ENCODE peak calls at places on chromosomes 2 and 18, in four cellular contexts. One of them, this sample, is unnamed.

GRCh38 chr2:132384491-132385186 is 32.0 kb upstream of the GPR39 start:
- DNase-seq in mesothelial cell of epicardium: no peak
- DNase-seq in CD8-positive, alpha-beta T cell: no peak
- DNase-seq in choroid plexus epithelial cell: no peak
- DNase-seq in this sample: no peak

GRCh38 chr2:28821295-28821958 is 10.8 kb downstream of the SPDYA start:
- DNase-seq in mesothelial cell of epicardium: no peak
- DNase-seq in CD8-positive, alpha-beta T cell: peak
- DNase-seq in choroid plexus epithelial cell: peak
- DNase-seq in this sample: peak

GRCh38 chr18:62329676-62330454 is 4.8 kb downstream of the TNFRSF11A start:
- DNase-seq in mesothelial cell of epicardium: no peak
- DNase-seq in CD8-positive, alpha-beta T cell: peak
- DNase-seq in choroid plexus epithelial cell: peak
- DNase-seq in this sample: no peak

GRCh38 chr2:23621616-23622015 is 236.6 kb downstream of the KLHL29 start:
- DNase-seq in mesothelial cell of epicardium: no peak
- DNase-seq in CD8-positive, alpha-beta T cell: no peak
- DNase-seq in choroid plexus epithelial cell: no peak
- DNase-seq in this sample: no peak

GRCh38 chr18:76518073-76518472 is 23.0 kb upstream of the ZNF516 start:
- DNase-seq in mesothelial cell of epicardium: no peak
- DNase-seq in CD8-positive, alpha-beta T cell: no peak
- DNase-seq in choroid plexus epithelial cell: peak
- DNase-seq in this sample: no peak

GRCh38 chr2:83369601-83370418 is 1089.3 kb downstream of the SUCLG1 start:
- DNase-seq in mesothelial cell of epicardium: no peak
- DNase-seq in CD8-positive, alpha-beta T cell: no peak
- DNase-seq in choroid plexus epithelial cell: no peak
- DNase-seq in this sample: no peak

GRCh38 chr18:73594749-73595148 is 552.9 kb downstream of the FBXO15 start:
- DNase-seq in mesothelial cell of epicardium: no peak
- DNase-seq in CD8-positive, alpha-beta T cell: no peak
- DNase-seq in choroid plexus epithelial cell: no peak
- DNase-seq in this sample: no peak

GRCh38 chr18:6521804-6522418 is 107.2 kb upstream of the L3MBTL4 start:
- DNase-seq in mesothelial cell of epicardium: no peak
- DNase-seq in CD8-positive, alpha-beta T cell: no peak
- DNase-seq in choroid plexus epithelial cell: peak
- DNase-seq in this sample: peak

GRCh38 chr2:71700041-71700879 is 246.9 kb downstream of the DYSF start:
- DNase-seq in mesothelial cell of epicardium: no peak
- DNase-seq in CD8-positive, alpha-beta T cell: no peak
- DNase-seq in choroid plexus epithelial cell: no peak
- DNase-seq in this sample: no peak

GRCh38 chr2:170822885-170823799 is 6.5 kb downstream of the GAD1 start:
- DNase-seq in mesothelial cell of epicardium: no peak
- DNase-seq in CD8-positive, alpha-beta T cell: no peak
- DNase-seq in choroid plexus epithelial cell: no peak
- DNase-seq in this sample: no peak

GRCh38 chr2:44246840-44247369 is 28.4 kb upstream of the SLC3A1 start:
- DNase-seq in mesothelial cell of epicardium: no peak
- DNase-seq in CD8-positive, alpha-beta T cell: no peak
- DNase-seq in choroid plexus epithelial cell: no peak
- DNase-seq in this sample: no peak

GRCh38 chr2:23760746-23761145 is 166.2 kb downstream of the ATAD2B start:
- DNase-seq in mesothelial cell of epicardium: no peak
- DNase-seq in CD8-positive, alpha-beta T cell: no peak
- DNase-seq in choroid plexus epithelial cell: peak
- DNase-seq in this sample: no peak

GRCh38 chr2:227853204-227853629 is 18.2 kb upstream of the DAW1 start:
- DNase-seq in mesothelial cell of epicardium: no peak
- DNase-seq in CD8-positive, alpha-beta T cell: no peak
- DNase-seq in choroid plexus epithelial cell: peak
- DNase-seq in this sample: no peak

GRCh38 chr2:150911766-150912280 is 349.8 kb downstream of the RBM43 start:
- DNase-seq in mesothelial cell of epicardium: no peak
- DNase-seq in CD8-positive, alpha-beta T cell: no peak
- DNase-seq in choroid plexus epithelial cell: peak
- DNase-seq in this sample: no peak

GRCh38 chr2:42128731-42129486 is 40.2 kb upstream of the EML4 start:
- DNase-seq in mesothelial cell of epicardium: no peak
- DNase-seq in CD8-positive, alpha-beta T cell: no peak
- DNase-seq in choroid plexus epithelial cell: peak
- DNase-seq in this sample: peak

DNA sequence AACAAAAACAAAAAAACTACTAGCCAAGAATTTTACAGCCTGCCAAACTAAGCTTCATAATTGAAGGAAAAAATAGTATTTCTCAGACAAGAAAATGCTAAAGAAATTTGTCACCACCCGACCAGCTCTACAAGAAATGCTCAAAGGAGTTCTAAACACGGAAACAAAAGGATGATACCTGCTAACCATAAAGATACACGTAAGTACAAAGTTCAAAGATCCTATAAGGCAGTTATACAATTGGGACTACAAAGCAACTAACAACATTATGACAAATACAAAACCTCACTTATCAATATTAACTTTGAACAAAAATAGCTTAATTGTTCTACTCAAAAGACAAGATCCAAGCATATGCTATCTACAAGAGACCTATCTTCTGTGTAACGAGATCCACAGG is 64.6 kb downstream of the TRAPPC8 start:
- DNase-seq in mesothelial cell of epicardium: no peak
- DNase-seq in CD8-positive, alpha-beta T cell: no peak
- DNase-seq in choroid plexus epithelial cell: no peak
- DNase-seq in this sample: no peak
- TF ChIP-seq CTCF in mesothelial cell of epicardium: no peak
- TF ChIP-seq CTCF in CD8-positive, alpha-beta T cell: no peak
- TF ChIP-seq CTCF in choroid plexus epithelial cell: no peak
- TF ChIP-seq CTCF in this sample: no peak

GRCh38 chr18:31506024-31506742 is 8.2 kb downstream of the DSG2 start:
- DNase-seq in mesothelial cell of epicardium: no peak
- DNase-seq in CD8-positive, alpha-beta T cell: no peak
- DNase-seq in choroid plexus epithelial cell: peak
- DNase-seq in this sample: no peak
- TF ChIP-seq CTCF in mesothelial cell of epicardium: no peak
- TF ChIP-seq CTCF in CD8-positive, alpha-beta T cell: no peak
- TF ChIP-seq CTCF in choroid plexus epithelial cell: peak
- TF ChIP-seq CTCF in this sample: no peak

DNA sequence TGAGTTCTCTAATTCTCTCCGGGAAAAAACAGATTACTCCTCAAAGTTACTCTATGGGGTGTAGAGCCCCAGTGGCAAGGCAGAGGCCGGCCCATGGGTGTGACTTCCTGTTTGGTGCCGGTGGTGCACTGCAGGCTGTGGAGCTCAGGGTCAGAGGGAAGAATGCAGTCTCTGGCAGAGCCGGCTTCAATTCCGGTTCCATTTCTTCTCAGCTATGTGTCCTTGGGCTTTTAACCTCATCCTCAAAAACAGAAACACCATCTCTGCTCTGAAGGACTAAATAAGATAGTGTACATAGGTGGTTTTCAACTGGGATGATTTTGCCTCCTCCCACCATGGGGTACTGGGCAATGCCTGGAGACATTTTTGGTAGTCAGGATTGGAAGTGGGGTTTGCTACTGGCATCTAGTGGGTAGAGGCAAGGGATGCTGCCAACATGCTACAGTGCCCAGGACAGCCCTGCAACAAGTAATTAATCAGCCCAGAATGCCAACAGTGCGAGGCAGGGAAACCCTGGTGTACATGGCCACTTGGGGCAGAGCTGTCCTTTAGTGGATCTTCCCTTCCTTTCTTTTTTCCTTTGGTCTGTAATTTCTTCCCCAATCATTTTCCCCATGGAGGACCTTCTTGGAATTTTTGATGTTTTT is 81.2 kb downstream of the INSIG2 start:
- DNase-seq in mesothelial cell of epicardium: no peak
- DNase-seq in CD8-positive, alpha-beta T cell: peak
- DNase-seq in choroid plexus epithelial cell: peak
- DNase-seq in this sample: no peak
- TF ChIP-seq CTCF in mesothelial cell of epicardium: no peak
- TF ChIP-seq CTCF in CD8-positive, alpha-beta T cell: no peak
- TF ChIP-seq CTCF in choroid plexus epithelial cell: peak
- TF ChIP-seq CTCF in this sample: no peak

DNA sequence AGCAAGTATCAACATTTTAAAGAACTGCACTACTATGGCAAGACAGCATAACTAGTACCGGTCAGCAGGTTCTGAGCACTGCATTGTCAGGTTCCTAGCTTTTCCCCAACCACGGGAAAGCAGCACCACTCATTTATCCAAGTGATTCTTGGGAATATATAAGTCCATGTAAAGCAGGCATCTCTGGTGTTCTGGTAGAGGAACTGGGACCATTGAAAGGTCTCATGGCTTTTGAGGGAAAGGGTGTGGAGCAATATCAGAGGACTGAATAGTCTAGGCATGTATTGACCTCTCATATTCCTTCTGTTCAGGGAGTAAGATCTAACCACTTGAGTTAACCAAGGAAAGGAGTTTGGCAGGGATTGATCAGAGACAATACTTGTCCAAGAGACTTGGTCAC is 6.1 kb upstream of the ICA1L start:
- DNase-seq in mesothelial cell of epicardium: no peak
- DNase-seq in CD8-positive, alpha-beta T cell: no peak
- DNase-seq in choroid plexus epithelial cell: no peak
- DNase-seq in this sample: no peak
- TF ChIP-seq CTCF in mesothelial cell of epicardium: no peak
- TF ChIP-seq CTCF in CD8-positive, alpha-beta T cell: no peak
- TF ChIP-seq CTCF in choroid plexus epithelial cell: no peak
- TF ChIP-seq CTCF in this sample: no peak

DNA sequence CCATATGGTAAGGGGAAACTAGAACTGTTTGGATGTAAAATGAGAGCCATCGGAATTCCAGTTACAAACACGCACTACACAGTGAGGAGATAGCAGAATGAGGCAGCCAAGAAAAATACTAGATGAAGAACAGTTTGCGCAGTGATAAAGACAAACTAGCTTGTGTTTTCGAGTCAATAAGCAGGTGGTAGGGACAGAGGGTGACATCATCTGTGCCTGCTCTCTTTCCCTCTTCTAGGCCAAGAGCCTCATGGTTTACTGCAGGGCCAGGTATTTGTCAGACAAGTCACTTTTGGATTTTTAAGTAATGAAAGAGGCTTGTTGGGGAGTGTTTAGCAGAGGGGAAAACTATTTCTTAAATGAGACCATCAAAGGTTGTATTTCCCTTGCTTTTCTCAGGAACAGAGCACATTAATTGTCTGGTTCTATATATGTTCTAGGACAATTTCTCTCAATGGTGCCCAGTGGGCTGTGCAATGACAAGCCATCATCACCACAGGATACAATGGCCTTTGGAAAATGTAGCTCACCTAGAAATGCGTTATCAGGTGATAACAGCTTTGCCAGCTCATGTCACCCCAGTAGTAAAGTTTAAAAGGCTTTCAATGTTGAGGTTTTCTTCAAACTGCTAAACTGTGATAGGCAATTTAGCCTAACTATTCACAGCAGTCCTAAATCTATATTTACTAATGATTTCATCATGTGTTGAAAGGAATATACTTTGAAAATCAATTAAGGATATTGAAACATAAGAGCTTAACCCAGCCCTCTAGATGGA is 1210.3 kb upstream of the ZEB2 start:
- DNase-seq in mesothelial cell of epicardium: no peak
- DNase-seq in CD8-positive, alpha-beta T cell: no peak
- DNase-seq in choroid plexus epithelial cell: no peak
- DNase-seq in this sample: no peak
- TF ChIP-seq CTCF in mesothelial cell of epicardium: no peak
- TF ChIP-seq CTCF in CD8-positive, alpha-beta T cell: no peak
- TF ChIP-seq CTCF in choroid plexus epithelial cell: no peak
- TF ChIP-seq CTCF in this sample: no peak

GRCh38 chr2:26933638-26934334 is 36.7 kb upstream of the MAPRE3 start:
- DNase-seq in mesothelial cell of epicardium: no peak
- DNase-seq in CD8-positive, alpha-beta T cell: no peak
- DNase-seq in choroid plexus epithelial cell: no peak
- DNase-seq in this sample: no peak
- TF ChIP-seq CTCF in mesothelial cell of epicardium: no peak
- TF ChIP-seq CTCF in CD8-positive, alpha-beta T cell: no peak
- TF ChIP-seq CTCF in choroid plexus epithelial cell: no peak
- TF ChIP-seq CTCF in this sample: no peak

GRCh38 chr2:12834239-12834638 is 117.5 kb downstream of the TRIB2 start:
- DNase-seq in mesothelial cell of epicardium: no peak
- DNase-seq in CD8-positive, alpha-beta T cell: no peak
- DNase-seq in choroid plexus epithelial cell: no peak
- DNase-seq in this sample: no peak
- TF ChIP-seq CTCF in mesothelial cell of epicardium: no peak
- TF ChIP-seq CTCF in CD8-positive, alpha-beta T cell: no peak
- TF ChIP-seq CTCF in choroid plexus epithelial cell: no peak
- TF ChIP-seq CTCF in this sample: no peak

GRCh38 chr2:74130211-74130995 is 17.3 kb downstream of the BOLA3 start:
- DNase-seq in mesothelial cell of epicardium: no peak
- DNase-seq in CD8-positive, alpha-beta T cell: no peak
- DNase-seq in choroid plexus epithelial cell: peak
- DNase-seq in this sample: no peak

GRCh38 chr2:74131901-74132300 is 15.8 kb downstream of the BOLA3 start:
- DNase-seq in mesothelial cell of epicardium: no peak
- DNase-seq in CD8-positive, alpha-beta T cell: no peak
- DNase-seq in choroid plexus epithelial cell: no peak
- DNase-seq in this sample: no peak

DNA sequence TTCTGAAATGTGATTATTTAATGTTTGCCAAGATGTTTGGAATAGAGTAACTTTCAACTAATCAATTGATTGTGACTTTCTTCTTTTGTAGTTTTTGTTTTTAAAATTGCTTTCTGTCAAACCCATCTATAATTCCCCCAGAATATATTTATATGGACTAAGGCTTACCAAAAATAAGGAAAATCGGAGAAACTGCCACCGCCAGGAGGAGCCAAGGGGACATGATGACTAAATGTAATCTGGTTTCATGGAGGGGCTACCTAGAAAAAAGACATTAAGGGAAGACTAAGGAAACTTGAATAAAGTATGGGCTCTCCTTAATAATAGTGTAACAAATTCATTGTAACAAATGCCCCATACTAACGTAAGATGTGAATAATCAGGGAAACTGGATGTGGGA is 19.5 kb downstream of the BOLA3 start:
- DNase-seq in mesothelial cell of epicardium: no peak
- DNase-seq in CD8-positive, alpha-beta T cell: no peak
- DNase-seq in choroid plexus epithelial cell: no peak
- DNase-seq in this sample: no peak
- TF ChIP-seq CTCF in mesothelial cell of epicardium: no peak
- TF ChIP-seq CTCF in CD8-positive, alpha-beta T cell: no peak
- TF ChIP-seq CTCF in choroid plexus epithelial cell: peak
- TF ChIP-seq CTCF in this sample: no peak

GRCh38 chr2:49080681-49081080 is 73.6 kb downstream of the FSHR start:
- DNase-seq in mesothelial cell of epicardium: no peak
- DNase-seq in CD8-positive, alpha-beta T cell: no peak
- DNase-seq in choroid plexus epithelial cell: no peak
- DNase-seq in this sample: no peak
- TF ChIP-seq CTCF in mesothelial cell of epicardium: no peak
- TF ChIP-seq CTCF in CD8-positive, alpha-beta T cell: no peak
- TF ChIP-seq CTCF in choroid plexus epithelial cell: no peak
- TF ChIP-seq CTCF in this sample: no peak

This sample was measured in GM20000.